ENCODE peak calls at places on chromosomes 7 and 10, in eight cellular contexts. N is testis, J is left lung, R is colonic mucosa, Q is MM.1S, D is fibroblast of lung, W is heart left ventricle, Y is neuronal stem cell. H is an unnamed sample.

GRCh38 chr7:123201901-123202300 is 2.1 kb upstream of the SLC13A1 start:
- DNase-seq in R (no peak), W (no peak), J (no peak), Y (no peak), N (no peak), D (no peak), Q (no peak), H (no peak)

GRCh38 chr7:50197547-50197946 is 104.5 kb upstream of the ZPBP start:
- DNase-seq in J (no peak), R (no peak), Y (no peak), W (no peak), Q (no peak), N (peak; percentile 43), D (no peak), H (no peak)

GRCh38 chr7:711967-712600 is 14.4 kb upstream of the DNAAF5 start:
- DNase-seq in Q (no peak), R (no peak), J (no peak), Y (no peak), W (no peak), N (no peak), D (no peak), H (peak; percentile 43)

GRCh38 chr10:94123253-94123995 is 129.7 kb downstream of the PLCE1 start:
- DNase-seq in J (no peak), R (no peak), N (no peak), Q (no peak), W (no peak), Y (peak; percentile 27), D (peak; percentile 93), H (no peak)

GRCh38 chr7:123460616-123461015 is 73.8 kb downstream of the IQUB start:
- DNase-seq in Q (no peak), D (peak; percentile 93), J (no peak), R (no peak), Y (no peak), W (no peak), N (no peak), H (no peak)

GRCh38 chr10:70702193-70702763 is 30.0 kb downstream of the ADAMTS14 start:
- DNase-seq in Y (no peak), R (no peak), Q (no peak), N (no peak), J (no peak), D (no peak), W (no peak), H (no peak)

GRCh38 chr10:124619802-124620490 is 124.2 kb downstream of the FAM53B start:
- DNase-seq in W (no peak), J (no peak), D (no peak), R (no peak), Q (no peak), N (no peak), Y (no peak), H (no peak)

GRCh38 chr7:99311702-99312101 is 14.0 kb upstream of the ARPC1A start:
- DNase-seq in Q (no peak), W (no peak), D (no peak), J (no peak), N (no peak), R (no peak), Y (no peak), H (no peak)

GRCh38 chr7:155971180-155971770 is 159.0 kb upstream of the SHH start:
- DNase-seq in Q (no peak), D (no peak), J (no peak), R (peak; percentile 4), W (no peak), N (no peak), Y (no peak), H (no peak)

GRCh38 chr7:9870674-9871073 is 1103.0 kb upstream of the PHF14 start:
- DNase-seq in Q (no peak), Y (no peak), R (no peak), N (no peak), W (no peak), J (no peak), D (no peak), H (no peak)

DNA sequence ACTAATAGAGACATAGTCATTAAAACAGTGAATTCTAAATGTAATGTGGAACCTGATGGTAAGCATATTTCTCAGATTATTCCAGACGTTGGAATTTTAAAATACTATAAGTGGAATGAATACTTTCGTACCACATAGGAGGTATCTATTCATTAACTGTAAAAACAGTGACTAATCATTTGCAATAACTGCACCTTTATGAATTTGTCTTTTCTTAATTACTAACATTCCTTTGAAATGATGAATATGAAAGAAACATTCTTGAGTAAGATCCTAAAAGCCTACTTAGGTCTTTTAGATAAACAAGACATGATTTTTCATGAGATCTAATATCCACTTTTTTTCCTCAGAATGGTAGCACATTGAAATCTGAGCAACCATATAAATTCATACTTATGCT is 549.0 kb upstream of the LRRN3 start:
- DNase-seq in N (no peak), Q (no peak), R (no peak), Y (no peak), W (no peak), D (peak; percentile 70), J (no peak), H (no peak)
- H3K9me3 ChIP-seq in N (no peaks in the 10 kb centered on the region), Q (no peaks in the 10 kb centered on the region), R (no peaks in the 10 kb centered on the region), Y (no peaks in the 10 kb centered on the region), W (no peaks in the 10 kb centered on the region), D (no peaks in the 10 kb centered on the region), J (no peaks in the 10 kb centered on the region), H (no peaks in the 10 kb centered on the region)

GRCh38 chr7:29447828-29448227 is 115.8 kb upstream of the PRR15 start:
- DNase-seq in Q (no peak), W (no peak), Y (no peak), D (no peak), N (no peak), J (no peak), R (no peak), H (no peak)

GRCh38 chr7:29443552-29443951 is 120.1 kb upstream of the PRR15 start:
- DNase-seq in N (no peak), Q (no peak), Y (no peak), J (no peak), D (no peak), W (no peak), R (no peak), H (no peak)

GRCh38 chr7:29444267-29444666 is 119.4 kb upstream of the PRR15 start:
- DNase-seq in Q (no peak), R (no peak), Y (no peak), D (no peak), N (no peak), J (no peak), W (no peak), H (no peak)

GRCh38 chr7:29445736-29446135 is 117.9 kb upstream of the PRR15 start:
- DNase-seq in N (no peak), D (no peak), J (no peak), W (no peak), R (no peak), Q (no peak), Y (no peak), H (no peak)

DNA sequence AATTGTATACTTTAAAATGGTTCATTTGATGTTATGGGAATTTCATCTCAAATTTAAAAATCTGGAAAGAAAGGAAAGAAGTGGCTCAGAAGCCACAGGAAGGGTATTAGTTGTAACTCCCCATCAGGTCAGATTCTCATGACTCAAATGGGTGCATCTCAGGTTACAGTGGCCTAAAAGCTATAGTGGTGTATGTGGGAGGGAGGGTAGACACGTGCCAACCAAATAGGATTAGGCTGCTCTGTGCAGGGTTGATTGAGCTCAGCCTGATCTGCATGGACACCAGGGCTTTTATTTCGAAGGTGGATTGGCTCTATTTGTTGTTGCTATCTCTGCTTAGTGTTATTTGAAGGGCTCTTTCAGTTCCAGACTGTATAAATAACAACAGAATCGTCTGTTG is 121.5 kb upstream of the PRR15 start:
- DNase-seq in W (no peak), N (no peak), R (no peak), J (no peak), Q (no peak), Y (peak; percentile 79), D (peak; percentile 36), H (no peak)
- H3K27me3 ChIP-seq in W (no peaks in the 10 kb centered on the region), N (no peaks in the 10 kb centered on the region), R (no peaks in the 10 kb centered on the region), J (no peaks in the 10 kb centered on the region), Q (no peaks in the 10 kb centered on the region), Y (peaks cover 28% of the 10 kb centered on the region), D (no peaks in the 10 kb centered on the region), H (no peaks in the 10 kb centered on the region)

GRCh38 chr10:130902471-130902870 is 409.1 kb downstream of the TCERG1L start:
- DNase-seq in W (no peak), Q (no peak), N (no peak), R (no peak), J (no peak), D (no peak), Y (no peak), H (no peak)
- H3K9me3 ChIP-seq in W (no peaks in the 10 kb centered on the region), Q (no peaks in the 10 kb centered on the region), N (no peaks in the 10 kb centered on the region), R (no peaks in the 10 kb centered on the region), J (no peaks in the 10 kb centered on the region), D (no peaks in the 10 kb centered on the region), Y (no peaks in the 10 kb centered on the region), H (no peaks in the 10 kb centered on the region)

DNA sequence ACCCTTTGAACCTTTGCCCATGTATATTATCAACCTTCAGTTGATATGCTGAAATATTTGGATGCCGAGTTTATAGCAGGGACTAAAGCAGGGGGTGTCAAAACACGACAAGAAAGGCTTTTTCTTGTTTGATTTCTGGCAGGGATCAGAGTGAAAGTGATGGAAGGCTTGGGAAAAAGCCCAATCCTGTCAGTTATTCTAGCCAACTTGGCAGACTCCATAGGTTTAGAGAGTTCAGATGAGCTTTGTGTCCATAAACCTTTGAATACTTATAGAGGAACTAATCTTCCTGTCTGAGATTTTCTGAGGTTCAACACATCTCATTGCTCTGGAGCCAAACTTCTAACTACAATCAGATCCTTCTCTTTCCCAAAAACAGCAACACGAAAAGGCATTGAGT is 47.4 kb downstream of the INHBA start:
- DNase-seq in W (no peak), Q (no peak), D (no peak), Y (no peak), J (no peak), R (no peak), N (no peak), H (no peak)
- H3K27me3 ChIP-seq in W (no peaks in the 10 kb centered on the region), Q (no peaks in the 10 kb centered on the region), D (no peaks in the 10 kb centered on the region), Y (no peaks in the 10 kb centered on the region), J (no peaks in the 10 kb centered on the region), R (no peaks in the 10 kb centered on the region), N (no peaks in the 10 kb centered on the region), H (no peaks in the 10 kb centered on the region)

GRCh38 chr10:15474671-15475070 is 103.6 kb upstream of the FAM171A1 start:
- DNase-seq in N (no peak), J (no peak), W (no peak), Q (no peak), Y (no peak), R (no peak), D (no peak), H (no peak)

GRCh38 chr10:15473401-15473777 is 102.3 kb upstream of the FAM171A1 start:
- DNase-seq in J (no peak), Q (no peak), D (no peak), W (no peak), R (no peak), Y (no peak), N (no peak), H (no peak)

GRCh38 chr10:15472431-15473400 is 101.6 kb upstream of the FAM171A1 start:
- DNase-seq in D (peak; percentile 88), R (no peak), Q (no peak), W (no peak), N (no peak), J (no peak), Y (no peak), H (no peak)

GRCh38 chr10:15469066-15469465 is 98.0 kb upstream of the FAM171A1 start:
- DNase-seq in W (no peak), J (no peak), R (no peak), D (peak; percentile 8), N (no peak), Q (no peak), Y (no peak), H (no peak)

GRCh38 chr10:15472008-15472407 is 100.9 kb upstream of the FAM171A1 start:
- DNase-seq in J (no peak), D (no peak), N (no peak), Y (no peak), W (no peak), R (no peak), Q (no peak), H (no peak)
- H3K9me3 ChIP-seq in J (no peaks in the 10 kb centered on the region), D (no peaks in the 10 kb centered on the region), N (no peaks in the 10 kb centered on the region), Y (no peaks in the 10 kb centered on the region), W (no peaks in the 10 kb centered on the region), R (no peaks in the 10 kb centered on the region), Q (no peaks in the 10 kb centered on the region), H (no peaks in the 10 kb centered on the region)

GRCh38 chr7:7098280-7098818 is 84.0 kb upstream of the C1GALT1 start:
- DNase-seq in Q (no peak), N (no peak), D (no peak), Y (no peak), J (no peak), W (no peak), R (no peak), H (no peak)
- H3K27me3 ChIP-seq in Q (no peaks in the 10 kb centered on the region), N (no peaks in the 10 kb centered on the region), D (no peaks in the 10 kb centered on the region), Y (no peaks in the 10 kb centered on the region), J (no peaks in the 10 kb centered on the region), W (no peaks in the 10 kb centered on the region), R (no peaks in the 10 kb centered on the region), H (no peaks in the 10 kb centered on the region)

H was measured in naive thymus-derived CD4-positive, alpha-beta T cell.